ENCODE peak calls at places on chromosomes 4 and X, in seven cellular contexts. L is gastrocnemius medialis, V is esophagus muscularis mucosa, Y is A549, A is sigmoid colon, T is IMR-90, W is H1. R is an unnamed sample.

GRCh38 chr4:152316969-152317368 is 218.9 kb downstream of the FBXW7 start:
- DNase-seq in L (no peak), V (no peak), Y (no peak), A (no peak), T (peak), W (no peak), R (no peak)

GRCh38 chr4:138749303-138749702 is 266.3 kb upstream of the NOCT start:
- DNase-seq in L (peak), V (no peak), Y (no peak), A (no peak), T (peak), W (no peak), R (no peak)

GRCh38 chr4:17218801-17219200 is 293.1 kb downstream of the QDPR start:
- DNase-seq in L (no peak), V (no peak), Y (no peak), A (no peak), T (no peak), W (no peak), R (no peak)

GRCh38 chr4:123593655-123594054 is 197.1 kb downstream of the SPRY1 start:
- DNase-seq in L (no peak), V (no peak), Y (no peak), A (no peak), T (no peak), W (no peak), R (no peak)

GRCh38 chr4:173410106-173410505 is 11.2 kb upstream of the SCRG1 start:
- DNase-seq in L (no peak), V (no peak), Y (no peak), A (no peak), T (no peak), W (no peak), R (no peak)

GRCh38 chrX:23773601-23774175 is 9.3 kb upstream of the SAT1 start:
- DNase-seq in L (no peak), V (no peak), Y (no peak), A (no peak), T (no peak), W (no peak), R (no peak)

GRCh38 chrX:27893211-27893610 is 85.4 kb downstream of the MAGEB10 start:
- DNase-seq in L (no peak), V (no peak), Y (no peak), A (no peak), T (no peak), W (no peak), R (no peak)

GRCh38 chrX:132612990-132613564 is 124.2 kb upstream of the MBNL3 start:
- DNase-seq in L (peak), V (no peak), Y (peak), A (no peak), T (peak), W (peak), R (no peak)

GRCh38 chr4:163448541-163449203 is 24.9 kb downstream of the TKTL2 start:
- DNase-seq in L (no peak), V (no peak), Y (no peak), A (no peak), T (peak), W (no peak), R (no peak)

GRCh38 chrX:66043584-66043983 is 3.7 kb upstream of the VSIG4 start:
- DNase-seq in L (no peak), V (no peak), Y (no peak), A (no peak), T (no peak), W (no peak), R (no peak)

GRCh38 chrX:108285918-108286317 is 152.3 kb downstream of the COL4A6 start:
- DNase-seq in L (no peak), V (no peak), Y (no peak), A (no peak), T (peak), W (no peak), R (no peak)

GRCh38 chr4:40628888-40629287 is 776 bp downstream of the RBM47 start:
- DNase-seq in L (no peak), V (no peak), Y (no peak), A (no peak), T (no peak), W (no peak), R (no peak)

GRCh38 chr4:8913121-8913857 is 41.6 kb upstream of the HMX1 start:
- DNase-seq in L (no peak), V (no peak), Y (no peak), A (peak), T (no peak), W (peak), R (peak)

GRCh38 chrX:39063702-39064101 is 262.4 kb downstream of the MID1IP1 start:
- DNase-seq in L (no peak), V (no peak), Y (no peak), A (no peak), T (no peak), W (no peak), R (no peak)

GRCh38 chrX:53395605-53396298 is 26.7 kb downstream of the SMC1A start:
- DNase-seq in L (no peak), V (no peak), Y (no peak), A (no peak), T (no peak), W (no peak), R (no peak)

GRCh38 chrX:37958493-37959211 is 47.7 kb upstream of the SYTL5 start:
- DNase-seq in L (no peak), V (no peak), Y (no peak), A (no peak), T (peak), W (no peak), R (no peak)

GRCh38 chrX:6226053-6226645 is 2.5 kb downstream of the NLGN4X start:
- DNase-seq in L (no peak), V (no peak), Y (no peak), A (no peak), T (no peak), W (peak), R (no peak)

GRCh38 chr4:55574252-55574651 is 17.8 kb downstream of the PDCL2 start:
- DNase-seq in L (no peak), V (no peak), Y (no peak), A (no peak), T (no peak), W (no peak), R (no peak)

GRCh38 chr4:72076562-72076961 is 44.8 kb downstream of the NPFFR2 start:
- DNase-seq in L (no peak), V (no peak), Y (no peak), A (no peak), T (no peak), W (no peak), R (no peak)

GRCh38 chrX:5526191-5526590 is 702.5 kb downstream of the NLGN4X start:
- DNase-seq in L (no peak), V (no peak), Y (no peak), A (no peak), T (no peak), W (no peak), R (no peak)

GRCh38 chr4:76850010-76850441 is 47.9 kb downstream of the SOWAHB start:
- DNase-seq in L (no peak), V (no peak), Y (peak), A (no peak), T (peak), W (no peak), R (no peak)

GRCh38 chr4:76634239-76634638 is 199.2 kb downstream of the SHROOM3 start:
- DNase-seq in L (no peak), V (no peak), Y (no peak), A (no peak), T (peak), W (no peak), R (no peak)

GRCh38 chr4:69546121-69546520 is 50.4 kb upstream of the UGT2B4 start:
- DNase-seq in L (no peak), V (no peak), Y (no peak), A (no peak), T (no peak), W (no peak), R (no peak)

GRCh38 chr4:19803406-19803805 is 448.3 kb upstream of the SLIT2 start:
- DNase-seq in L (no peak), V (no peak), Y (no peak), A (no peak), T (peak), W (no peak), R (no peak)

GRCh38 chrX:121931567-121931966 is 884.2 kb downstream of the GLUD2 start:
- DNase-seq in L (no peak), V (no peak), Y (no peak), A (no peak), T (no peak), W (no peak), R (no peak)

GRCh38 chr4:3783691-3784306 is 17.6 kb downstream of the ADRA2C start:
- DNase-seq in L (no peak), V (no peak), Y (peak), A (no peak), T (no peak), W (peak), R (no peak)

GRCh38 chr4:152462047-152462446 is 73.8 kb downstream of the FBXW7 start:
- DNase-seq in L (no peak), V (no peak), Y (no peak), A (no peak), T (no peak), W (no peak), R (no peak)

GRCh38 chr4:123415977-123416376 is 19.4 kb downstream of the SPRY1 start:
- DNase-seq in L (no peak), V (no peak), Y (no peak), A (no peak), T (peak), W (no peak), R (no peak)

GRCh38 chr4:35138449-35138848 is 1105.9 kb downstream of the ARAP2 start:
- DNase-seq in L (no peak), V (no peak), Y (no peak), A (no peak), T (no peak), W (no peak), R (no peak)

GRCh38 chrX:17361620-17362019 is 13.4 kb upstream of the NHS start:
- DNase-seq in L (no peak), V (no peak), Y (peak), A (no peak), T (no peak), W (peak), R (no peak)

GRCh38 chr4:38242822-38243384 is 282.7 kb downstream of the PTTG2 start:
- DNase-seq in L (no peak), V (peak), Y (no peak), A (no peak), T (no peak), W (peak), R (no peak)

GRCh38 chr4:177401658-177402273 is 40.5 kb downstream of the AGA start:
- DNase-seq in L (no peak), V (no peak), Y (no peak), A (no peak), T (no peak), W (no peak), R (no peak)

GRCh38 chrX:153522259-153522658 is 4.8 kb downstream of the ATP2B3 start:
- DNase-seq in L (no peak), V (no peak), Y (no peak), A (no peak), T (no peak), W (no peak), R (no peak)

GRCh38 chr4:123986268-123986798 is 589.7 kb downstream of the SPRY1 start:
- DNase-seq in L (peak), V (no peak), Y (no peak), A (peak), T (peak), W (no peak), R (no peak)

GRCh38 chrX:46637937-46638336 is 64.4 kb downstream of the CHST7 start:
- DNase-seq in L (no peak), V (no peak), Y (no peak), A (no peak), T (peak), W (no peak), R (no peak)

GRCh38 chr4:138078751-138079150 is 163.4 kb downstream of the SLC7A11 start:
- DNase-seq in L (no peak), V (no peak), Y (no peak), A (no peak), T (no peak), W (no peak), R (no peak)

GRCh38 chr4:73329300-73329699 is 70.7 kb upstream of the ANKRD17 start:
- DNase-seq in L (no peak), V (no peak), Y (no peak), A (no peak), T (no peak), W (no peak), R (no peak)
- TF ChIP-seq POLR2A in L (no peak), V (no peak), Y (no peak), A (no peak), T (no peak), W (no peak), R (no peak)

GRCh38 chrX:19881559-19881958 is 5.8 kb downstream of the SH3KBP1 start:
- DNase-seq in L (no peak), V (no peak), Y (no peak), A (no peak), T (no peak), W (no peak), R (no peak)

GRCh38 chrX:19879742-19880378 is 7.5 kb downstream of the SH3KBP1 start:
- DNase-seq in L (no peak), V (no peak), Y (no peak), A (no peak), T (no peak), W (no peak), R (peak)

GRCh38 chrX:19883878-19884277 is 3.5 kb downstream of the SH3KBP1 start:
- DNase-seq in L (no peak), V (no peak), Y (peak), A (no peak), T (no peak), W (no peak), R (peak)

GRCh38 chrX:19879181-19879580 is 8.2 kb downstream of the SH3KBP1 start:
- DNase-seq in L (no peak), V (no peak), Y (no peak), A (no peak), T (no peak), W (no peak), R (peak)

GRCh38 chrX:19882066-19882775 is 5.2 kb downstream of the SH3KBP1 start:
- DNase-seq in L (no peak), V (no peak), Y (no peak), A (no peak), T (no peak), W (no peak), R (no peak)
- TF ChIP-seq POLR2A in L (no peak), V (no peak), Y (no peak), A (no peak), T (no peak), W (no peak), R (no peak)

DNA sequence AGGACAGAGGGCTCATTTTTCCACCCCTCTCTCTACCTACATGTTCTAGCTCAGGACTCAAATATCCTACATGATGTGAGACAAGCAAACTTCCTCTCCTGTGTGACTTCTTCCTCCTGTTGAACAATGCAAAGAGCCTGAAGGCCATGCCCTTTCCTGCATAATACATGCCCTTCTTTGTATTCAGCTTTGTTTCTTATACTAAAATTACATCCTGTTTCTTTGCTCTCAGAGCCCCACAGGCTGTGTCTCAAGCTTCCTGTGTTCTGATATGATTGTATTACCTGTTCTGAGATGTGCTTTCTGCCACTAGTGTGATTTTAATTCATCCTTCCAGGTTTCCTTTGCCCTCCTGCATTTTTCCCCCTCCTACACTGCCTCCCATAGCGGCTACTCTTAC is 166.4 kb upstream of the AFF2 start:
- DNase-seq in L (no peak), V (no peak), Y (no peak), A (no peak), T (no peak), W (no peak), R (no peak)
- TF ChIP-seq POLR2A in L (no peak), V (no peak), Y (no peak), A (no peak), T (no peak), W (no peak), R (no peak)

DNA sequence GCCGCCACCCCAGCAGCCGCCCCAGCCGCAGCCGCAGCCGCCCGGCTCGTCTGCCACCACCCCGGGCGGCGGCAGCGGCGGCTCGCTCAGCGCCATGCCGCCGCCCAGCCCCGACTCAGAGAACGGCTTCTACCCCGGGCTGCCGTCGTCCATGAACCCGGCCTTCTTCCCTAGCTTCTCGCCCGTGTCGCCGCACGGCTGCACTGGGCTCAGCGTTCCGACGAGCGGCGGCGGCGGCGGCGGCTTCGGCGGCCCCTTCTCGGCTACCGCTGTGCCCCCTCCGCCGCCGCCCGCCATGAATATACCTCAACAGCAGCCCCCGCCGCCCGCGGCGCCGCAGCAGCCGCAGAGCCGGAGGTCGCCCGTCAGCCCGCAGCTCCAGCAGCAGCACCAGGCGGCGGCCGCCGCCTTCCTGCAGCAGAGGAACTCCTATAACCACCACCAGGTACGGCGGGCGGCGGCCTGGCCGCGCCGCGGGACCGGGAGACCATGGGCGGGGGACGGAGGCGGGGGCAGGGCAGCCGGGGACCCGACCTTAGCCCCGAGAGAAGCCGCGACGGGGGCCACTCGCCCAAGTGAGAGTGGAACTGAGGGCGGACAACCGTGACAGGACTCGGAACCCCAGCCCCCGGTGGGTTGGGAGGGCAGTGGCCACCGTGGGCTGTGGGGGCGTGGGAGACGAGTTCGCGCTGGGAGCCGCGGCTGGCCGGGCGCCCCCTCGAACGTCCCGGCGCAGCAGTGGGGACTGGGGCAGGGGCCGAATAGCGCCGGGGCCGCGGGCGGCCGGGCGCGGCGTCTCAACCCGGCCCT is 1.8 kb downstream of the CPEB2 start:
- DNase-seq in L (peak), V (no peak), Y (no peak), A (peak), T (no peak), W (peak), R (peak)
- TF ChIP-seq POLR2A in L (no peak), V (no peak), Y (no peak), A (no peak), T (no peak), W (no peak), R (no peak)

GRCh38 chr4:6494431-6495295 is 22.2 kb upstream of the PPP2R2C start:
- DNase-seq in L (no peak), V (peak), Y (no peak), A (no peak), T (no peak), W (no peak), R (no peak)

GRCh38 chr4:6495296-6495590 is 22.8 kb upstream of the PPP2R2C start:
- DNase-seq in L (no peak), V (no peak), Y (no peak), A (no peak), T (no peak), W (peak), R (no peak)

GRCh38 chr4:6497796-6498195 is 25.4 kb upstream of the PPP2R2C start:
- DNase-seq in L (no peak), V (peak), Y (no peak), A (no peak), T (no peak), W (peak), R (no peak)

GRCh38 chr4:6493668-6494304 is 21.4 kb upstream of the PPP2R2C start:
- DNase-seq in L (no peak), V (peak), Y (no peak), A (no peak), T (peak), W (peak), R (no peak)

GRCh38 chr4:6495736-6496135 is 23.3 kb upstream of the PPP2R2C start:
- DNase-seq in L (no peak), V (peak), Y (no peak), A (no peak), T (no peak), W (peak), R (peak)
- TF ChIP-seq POLR2A in L (no peak), V (no peak), Y (no peak), A (no peak), T (no peak), W (no peak), R (no peak)

GRCh38 chr4:147749811-147750321 is 18.0 kb downstream of the ARHGAP10 start:
- DNase-seq in L (no peak), V (no peak), Y (no peak), A (no peak), T (no peak), W (no peak), R (no peak)
- TF ChIP-seq POLR2A in L (no peak), V (no peak), Y (no peak), A (no peak), T (no peak), W (no peak), R (no peak)